ENCODE peak calls at places on chromosomes 3 and 15, in six cellular contexts. D, T, C, E, A and O are unnamed samples.
A peak's percentile ranks its signal among the peaks of the same experiment; 100 is the strongest.

GRCh38 chr3:31469385-31469784 is 63.3 kb upstream of the STT3B start:
- DNase-seq in T (no peak), A (no peak), D (no peak), E (no peak), C (no peak), O (no peak)

GRCh38 chr3:15616053-15616452 is 14.5 kb downstream of the BTD start:
- DNase-seq in D (no peak), E (no peak), T (no peak), A (no peak), C (no peak), O (no peak)

GRCh38 chr3:126432901-126433480 is 38.3 kb downstream of the CFAP100 start:
- DNase-seq in T (no peak), E (peak; percentile 36), D (no peak), A (peak; percentile 2), C (peak; percentile 48), O (no peak)

GRCh38 chr3:141370065-141370533 is 1.8 kb downstream of the ZBTB38 start:
- DNase-seq in T (peak; percentile 56), C (peak; percentile 81), A (peak; percentile 66), D (peak; percentile 45), E (no peak), O (no peak)

GRCh38 chr15:65906396-65906795 is 37.1 kb downstream of the RAB11A start:
- DNase-seq in A (no peak), D (no peak), T (no peak), C (no peak), E (no peak), O (no peak)

GRCh38 chr3:63441262-63441661 is 163.2 kb downstream of the SYNPR start:
- DNase-seq in T (no peak), A (no peak), C (no peak), D (no peak), E (no peak), O (no peak)

GRCh38 chr3:173993299-173993698 is 595.8 kb downstream of the NLGN1 start:
- DNase-seq in T (no peak), A (no peak), D (no peak), C (no peak), E (no peak), O (no peak)

GRCh38 chr3:186815490-186815889 is 9.2 kb upstream of the RFC4 start:
- DNase-seq in D (no peak), A (no peak), C (no peak), T (no peak), E (no peak), O (no peak)

GRCh38 chr15:92653836-92654524 is 1.6 kb downstream of the FAM174B start:
- DNase-seq in A (peak; percentile 55), T (no peak), E (no peak), C (peak; percentile 76), D (no peak), O (no peak)

GRCh38 chr3:158727499-158728377 is 4.5 kb downstream of the RARRES1 start:
- DNase-seq in E (no peak), D (peak; percentile 41), T (peak; percentile 71), A (peak; percentile 49), C (peak; percentile 75), O (no peak)

GRCh38 chr3:39207361-39208192 is 15.2 kb upstream of the XIRP1 start:
- DNase-seq in C (no peak), D (no peak), A (no peak), T (no peak), E (no peak), O (no peak)

GRCh38 chr15:74863239-74864056 is 9.7 kb downstream of the SCAMP2 start:
- DNase-seq in A (no peak), T (no peak), E (no peak), D (no peak), C (no peak), O (no peak)

GRCh38 chr15:69298697-69299441 is at the start of gene PAQR5:
- DNase-seq in D (no peak), C (no peak), A (no peak), E (peak; percentile 80), T (no peak), O (no peak)
- H3K4me3 ChIP-seq in D (peak within 1 kb of the TSS; percentile 24), C (peak within 1 kb of the TSS; percentile 53), A (peak within 1 kb of the TSS; percentile 33), E (peak within 1 kb of the TSS; percentile 43), T (peak within 1 kb of the TSS; percentile 5), O (peak within 1 kb of the TSS; percentile 73)

GRCh38 chr3:179558742-179559364 is 3.9 kb upstream of the ACTL6A start:
- DNase-seq in A (no peak), E (no peak), D (peak; percentile 13), C (peak; percentile 80), T (peak; percentile 57), O (no peak)

GRCh38 chr3:179565496-179565895 is 2.8 kb downstream of the ACTL6A start:
- DNase-seq in D (no peak), E (no peak), A (no peak), T (no peak), C (no peak), O (no peak)

GRCh38 chr3:179563298-179563934 is 690 bp downstream of the ACTL6A start:
- DNase-seq in C (peak; percentile 85), D (peak; percentile 30), T (peak; percentile 56), A (peak; percentile 41), E (peak; percentile 79), O (peak; percentile 87)

GRCh38 chr3:179560791-179561190 is 1.9 kb upstream of the ACTL6A start:
- DNase-seq in T (no peak), D (no peak), A (no peak), C (no peak), E (no peak), O (no peak)

GRCh38 chr3:179562467-179563297 is at the start of gene ACTL6A:
- DNase-seq in T (peak; percentile 100), C (peak; percentile 100), E (peak; percentile 100), A (peak; percentile 100), D (peak; percentile 100), O (peak; percentile 100)
- TF ChIP-seq POLR2A in T (no peak), C (peak; percentile 57), E (no peak), A (peak; percentile 48), D (peak; percentile 59), O (no peak)

GRCh38 chr3:60009931-60010478 is 960.2 kb upstream of the CFAP20DC start:
- DNase-seq in E (no peak), C (no peak), A (no peak), D (no peak), T (no peak), O (no peak)
- H3K4me3 ChIP-seq in E (no peak overlapping the region), C (no peak overlapping the region), A (no peak overlapping the region), D (no peak overlapping the region), T (no peak overlapping the region), O (no peak overlapping the region)

DNA sequence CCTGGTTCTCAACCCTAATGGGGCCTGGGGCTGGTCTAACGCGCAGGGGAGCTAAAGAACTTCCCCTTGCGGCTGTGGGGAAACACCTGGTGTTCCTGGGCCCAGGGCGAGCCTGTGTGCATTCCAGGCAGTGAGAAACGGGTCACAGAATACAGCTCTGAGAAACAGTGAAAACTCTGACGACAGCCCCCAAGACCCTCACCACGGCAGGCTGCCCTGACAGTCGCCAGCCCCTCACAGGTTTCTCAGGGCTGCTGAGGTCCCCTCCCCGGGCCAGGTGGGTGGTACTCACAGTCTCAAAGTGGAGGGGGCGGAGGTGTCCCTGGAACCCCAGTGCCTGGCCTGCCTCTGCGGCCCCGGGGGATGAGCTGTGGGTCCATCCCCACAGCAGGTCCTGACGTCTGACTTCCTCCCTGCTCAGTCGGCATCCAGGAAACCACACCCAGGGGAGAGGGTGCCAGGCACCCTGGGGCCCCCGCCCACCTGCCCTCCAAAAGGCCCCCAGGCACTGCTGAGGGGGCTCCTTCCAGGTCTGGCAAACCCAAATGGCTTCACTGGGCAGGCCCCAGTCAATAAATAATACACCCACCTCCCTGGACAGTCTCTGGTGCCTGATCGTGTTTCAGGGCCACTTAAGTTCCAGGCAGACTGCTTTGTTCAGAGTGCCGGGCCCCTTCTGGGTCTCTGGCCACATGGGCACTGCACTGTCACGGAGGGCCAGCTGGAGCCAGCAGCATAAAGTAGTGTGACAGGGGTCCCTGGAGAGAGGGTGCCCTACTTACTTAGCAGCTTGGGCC is 57.7 kb downstream of the IQSEC1 start:
- DNase-seq in C (peak; percentile 70), E (peak; percentile 52), A (no peak), T (no peak), D (no peak), O (peak; percentile 77)
- TF ChIP-seq POLR2A in C (no peak), E (no peak), A (no peak), T (no peak), D (peak; percentile 17), O (peak; percentile 46)